ENCODE peak calls at places on chromosomes 11 and 22, in nine cellular contexts. One of them, this sample, is unnamed.

GRCh38 chr11:121592708-121593107 is 139.9 kb upstream of the SORL1-AS1 start:
- DNase-seq in right lobe of liver: no peak
- DNase-seq in IMR-90: peak; percentile 57
- DNase-seq in heart left ventricle: no peak
- DNase-seq in foreskin keratinocyte: no peak
- DNase-seq in fibroblast of lung: no peak
- DNase-seq in spleen: no peak
- DNase-seq in upper lobe of right lung: no peak
- DNase-seq in left ventricle myocardium inferior: no peak
- DNase-seq in this sample: no peak

GRCh38 chr22:32199341-32199740 is 5.5 kb downstream of the RFPL2 start:
- DNase-seq in upper lobe of right lung: no peak
- DNase-seq in heart left ventricle: no peak
- DNase-seq in IMR-90: no peak
- DNase-seq in fibroblast of lung: no peak
- DNase-seq in spleen: no peak
- DNase-seq in foreskin keratinocyte: no peak
- DNase-seq in right lobe of liver: no peak
- DNase-seq in left ventricle myocardium inferior: no peak
- DNase-seq in this sample: no peak

GRCh38 chr22:22823126-22823804 is 64.4 kb upstream of the IGLL5 start:
- DNase-seq in fibroblast of lung: no peak
- DNase-seq in upper lobe of right lung: no peak
- DNase-seq in right lobe of liver: no peak
- DNase-seq in spleen: peak; percentile 66
- DNase-seq in heart left ventricle: no peak
- DNase-seq in left ventricle myocardium inferior: no peak
- DNase-seq in foreskin keratinocyte: no peak
- DNase-seq in IMR-90: no peak
- DNase-seq in this sample: no peak

GRCh38 chr11:114133548-114134329 is 74.2 kb downstream of the ZBTB16 start:
- DNase-seq in right lobe of liver: no peak
- DNase-seq in fibroblast of lung: no peak
- DNase-seq in upper lobe of right lung: no peak
- DNase-seq in left ventricle myocardium inferior: no peak
- DNase-seq in IMR-90: no peak
- DNase-seq in foreskin keratinocyte: no peak
- DNase-seq in heart left ventricle: no peak
- DNase-seq in spleen: no peak
- DNase-seq in this sample: no peak

GRCh38 chr11:122998727-122999370 is 17.2 kb upstream of the BSX start:
- DNase-seq in foreskin keratinocyte: no peak
- DNase-seq in heart left ventricle: no peak
- DNase-seq in left ventricle myocardium inferior: no peak
- DNase-seq in IMR-90: no peak
- DNase-seq in spleen: no peak
- DNase-seq in upper lobe of right lung: no peak
- DNase-seq in right lobe of liver: no peak
- DNase-seq in fibroblast of lung: peak; percentile 60
- DNase-seq in this sample: no peak

GRCh38 chr11:86869966-86870570 is 69.7 kb downstream of the PRSS23 start:
- DNase-seq in heart left ventricle: peak; percentile 68
- DNase-seq in right lobe of liver: peak; percentile 54
- DNase-seq in upper lobe of right lung: no peak
- DNase-seq in left ventricle myocardium inferior: peak; percentile 49
- DNase-seq in IMR-90: peak; percentile 63
- DNase-seq in foreskin keratinocyte: peak; percentile 6
- DNase-seq in spleen: no peak
- DNase-seq in fibroblast of lung: peak; percentile 47
- DNase-seq in this sample: no peak

GRCh38 chr11:67382481-67383136 is 9.2 kb upstream of the RAD9A start:
- DNase-seq in heart left ventricle: peak; percentile 80
- DNase-seq in left ventricle myocardium inferior: peak; percentile 78
- DNase-seq in fibroblast of lung: peak; percentile 57
- DNase-seq in foreskin keratinocyte: no peak
- DNase-seq in upper lobe of right lung: peak; percentile 88
- DNase-seq in IMR-90: peak; percentile 69
- DNase-seq in right lobe of liver: peak; percentile 81
- DNase-seq in spleen: peak; percentile 94
- DNase-seq in this sample: peak; percentile 87

GRCh38 chr11:68025047-68025446 is 5.4 kb upstream of the NDUFS8 start:
- DNase-seq in upper lobe of right lung: no peak
- DNase-seq in fibroblast of lung: no peak
- DNase-seq in spleen: no peak
- DNase-seq in right lobe of liver: no peak
- DNase-seq in heart left ventricle: no peak
- DNase-seq in IMR-90: no peak
- DNase-seq in left ventricle myocardium inferior: no peak
- DNase-seq in foreskin keratinocyte: no peak
- DNase-seq in this sample: no peak

GRCh38 chr11:67277231-67277961 is 11.1 kb downstream of the GRK2 start:
- DNase-seq in left ventricle myocardium inferior: peak; percentile 93
- DNase-seq in right lobe of liver: peak; percentile 83
- DNase-seq in foreskin keratinocyte: no peak
- DNase-seq in upper lobe of right lung: peak; percentile 95
- DNase-seq in fibroblast of lung: peak; percentile 58
- DNase-seq in IMR-90: peak; percentile 64
- DNase-seq in spleen: peak; percentile 99
- DNase-seq in heart left ventricle: peak; percentile 91
- DNase-seq in this sample: peak; percentile 74

GRCh38 chr22:22691716-22692701 is 47.6 kb downstream of the GGTLC2 start:
- DNase-seq in spleen: no peak
- DNase-seq in upper lobe of right lung: no peak
- DNase-seq in right lobe of liver: no peak
- DNase-seq in IMR-90: no peak
- DNase-seq in heart left ventricle: no peak
- DNase-seq in left ventricle myocardium inferior: no peak
- DNase-seq in fibroblast of lung: no peak
- DNase-seq in foreskin keratinocyte: no peak
- DNase-seq in this sample: no peak

GRCh38 chr11:13620063-13620462 is 48.4 kb upstream of the FAR1 start:
- DNase-seq in IMR-90: no peak
- DNase-seq in heart left ventricle: no peak
- DNase-seq in upper lobe of right lung: no peak
- DNase-seq in foreskin keratinocyte: no peak
- DNase-seq in right lobe of liver: no peak
- DNase-seq in left ventricle myocardium inferior: no peak
- DNase-seq in fibroblast of lung: no peak
- DNase-seq in spleen: no peak
- DNase-seq in this sample: no peak

GRCh38 chr11:69848196-69848595 is 29.0 kb upstream of the FGF3 start:
- DNase-seq in fibroblast of lung: peak; percentile 58
- DNase-seq in spleen: no peak
- DNase-seq in heart left ventricle: no peak
- DNase-seq in upper lobe of right lung: no peak
- DNase-seq in left ventricle myocardium inferior: no peak
- DNase-seq in right lobe of liver: no peak
- DNase-seq in foreskin keratinocyte: peak; percentile 86
- DNase-seq in IMR-90: peak; percentile 32
- DNase-seq in this sample: no peak

GRCh38 chr11:70568504-70569172 is 170.3 kb downstream of the CTTN start:
- DNase-seq in IMR-90: peak; percentile 24
- DNase-seq in spleen: peak; percentile 71
- DNase-seq in heart left ventricle: peak; percentile 49
- DNase-seq in fibroblast of lung: peak; percentile 54
- DNase-seq in foreskin keratinocyte: no peak
- DNase-seq in upper lobe of right lung: peak; percentile 67
- DNase-seq in left ventricle myocardium inferior: peak; percentile 53
- DNase-seq in right lobe of liver: no peak
- DNase-seq in this sample: no peak

GRCh38 chr22:19962909-19963806 is 21.5 kb upstream of the TXNRD2 start:
- DNase-seq in left ventricle myocardium inferior: no peak
- DNase-seq in fibroblast of lung: peak; percentile 53
- DNase-seq in upper lobe of right lung: peak; percentile 94
- DNase-seq in heart left ventricle: no peak
- DNase-seq in IMR-90: peak; percentile 58
- DNase-seq in spleen: peak; percentile 70
- DNase-seq in foreskin keratinocyte: peak; percentile 83
- DNase-seq in right lobe of liver: peak; percentile 88
- DNase-seq in this sample: peak; percentile 87

DNA sequence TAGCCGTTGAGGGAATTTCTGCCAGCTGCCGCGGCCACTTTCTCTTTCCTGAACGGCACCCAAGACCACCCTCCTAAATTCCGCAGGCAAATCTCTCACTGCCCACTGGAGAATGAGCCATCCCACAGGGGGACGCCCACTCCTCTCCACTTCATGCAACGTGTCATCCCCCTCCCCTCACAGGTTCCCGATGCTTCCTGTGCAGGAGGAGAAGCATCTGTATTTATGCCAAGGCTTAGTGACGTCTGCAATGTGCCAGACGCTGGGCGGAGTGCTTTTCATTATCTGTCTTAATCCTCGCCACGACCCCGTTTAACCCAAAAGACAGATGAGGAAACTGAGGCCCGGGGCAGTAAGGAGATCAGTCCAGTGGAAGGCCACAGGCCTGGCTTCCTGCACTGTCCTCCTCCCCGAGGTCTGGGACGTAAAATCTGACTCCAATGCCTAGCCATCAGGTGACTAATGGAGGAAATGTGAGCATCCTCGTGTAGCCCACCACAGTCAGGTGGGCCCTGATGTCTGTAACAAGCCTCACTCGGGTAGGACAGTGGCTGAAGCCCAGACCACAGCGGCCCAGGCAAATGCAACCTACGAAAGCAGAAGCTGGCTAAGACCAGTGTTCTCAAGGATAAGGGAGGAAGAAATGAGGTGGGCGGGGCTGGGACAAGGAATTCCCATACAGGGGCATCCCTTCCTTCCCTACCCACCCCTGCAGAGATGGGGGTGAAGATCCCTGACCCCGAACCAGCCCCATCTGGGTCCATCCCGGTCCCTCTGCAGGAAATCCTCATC is 23.1 kb downstream of the MN1 start:
- DNase-seq in foreskin keratinocyte: no peak
- DNase-seq in fibroblast of lung: peak; percentile 62
- DNase-seq in upper lobe of right lung: no peak
- DNase-seq in left ventricle myocardium inferior: no peak
- DNase-seq in IMR-90: no peak
- DNase-seq in heart left ventricle: no peak
- DNase-seq in right lobe of liver: no peak
- DNase-seq in spleen: no peak
- DNase-seq in this sample: no peak
- H3K27ac ChIP-seq in foreskin keratinocyte: no peak overlapping the region
- H3K27ac ChIP-seq in fibroblast of lung: peak overlapping the region; percentile 10
- H3K27ac ChIP-seq in upper lobe of right lung: no peak overlapping the region
- H3K27ac ChIP-seq in left ventricle myocardium inferior: peak overlapping the region; percentile 82
- H3K27ac ChIP-seq in IMR-90: no peak overlapping the region
- H3K27ac ChIP-seq in heart left ventricle: peak overlapping the region; percentile 34
- H3K27ac ChIP-seq in right lobe of liver: no peak overlapping the region
- H3K27ac ChIP-seq in spleen: no peak overlapping the region
- H3K27ac ChIP-seq in this sample: no peak overlapping the region

DNA sequence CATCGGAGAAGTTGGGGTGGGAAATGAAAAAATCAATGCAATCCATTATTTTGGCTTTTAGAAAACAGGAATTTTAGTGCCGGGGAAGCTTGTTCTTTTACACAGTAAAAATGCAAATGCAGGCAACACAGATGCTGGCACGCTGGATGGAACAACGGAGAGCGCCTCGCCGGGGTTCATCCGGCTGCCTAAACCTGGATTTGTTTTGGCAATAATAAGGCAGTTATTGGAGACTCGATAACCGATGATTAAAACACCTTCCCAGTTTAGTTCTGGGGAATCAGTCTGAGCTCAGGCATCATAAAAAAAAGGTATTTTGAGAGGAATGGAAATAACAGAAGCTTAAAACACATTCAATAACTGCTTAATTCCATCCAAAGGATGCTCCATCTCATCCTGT is 2.9 kb downstream of the DSCAML1 start:
- DNase-seq in fibroblast of lung: no peak
- DNase-seq in spleen: no peak
- DNase-seq in IMR-90: no peak
- DNase-seq in heart left ventricle: no peak
- DNase-seq in left ventricle myocardium inferior: no peak
- DNase-seq in foreskin keratinocyte: no peak
- DNase-seq in upper lobe of right lung: no peak
- DNase-seq in right lobe of liver: no peak
- DNase-seq in this sample: no peak
- H3K27me3 ChIP-seq in fibroblast of lung: peaks cover 25% of the 10 kb centered on the region
- H3K27me3 ChIP-seq in spleen: peaks cover 86% of the 10 kb centered on the region
- H3K27me3 ChIP-seq in IMR-90: peaks cover 48% of the 10 kb centered on the region
- H3K27me3 ChIP-seq in heart left ventricle: peaks cover 57% of the 10 kb centered on the region
- H3K27me3 ChIP-seq in left ventricle myocardium inferior: peaks cover 57% of the 10 kb centered on the region
- H3K27me3 ChIP-seq in foreskin keratinocyte: peaks cover 79% of the 10 kb centered on the region
- H3K27me3 ChIP-seq in upper lobe of right lung: peaks cover 48% of the 10 kb centered on the region
- H3K27me3 ChIP-seq in right lobe of liver: peaks cover 16% of the 10 kb centered on the region
- H3K27me3 ChIP-seq in this sample: peaks cover 4% of the 10 kb centered on the region

GRCh38 chr11:79119491-79120284 is 321.1 kb downstream of the TENM4 start:
- DNase-seq in heart left ventricle: no peak
- DNase-seq in fibroblast of lung: peak; percentile 33
- DNase-seq in upper lobe of right lung: no peak
- DNase-seq in spleen: no peak
- DNase-seq in IMR-90: no peak
- DNase-seq in foreskin keratinocyte: no peak
- DNase-seq in right lobe of liver: no peak
- DNase-seq in left ventricle myocardium inferior: no peak
- DNase-seq in this sample: no peak

GRCh38 chr11:79117488-79117887 is 323.3 kb downstream of the TENM4 start:
- DNase-seq in spleen: no peak
- DNase-seq in right lobe of liver: no peak
- DNase-seq in foreskin keratinocyte: no peak
- DNase-seq in IMR-90: no peak
- DNase-seq in fibroblast of lung: no peak
- DNase-seq in left ventricle myocardium inferior: no peak
- DNase-seq in upper lobe of right lung: no peak
- DNase-seq in heart left ventricle: no peak
- DNase-seq in this sample: no peak

GRCh38 chr11:79121351-79121750 is 319.5 kb downstream of the TENM4 start:
- DNase-seq in upper lobe of right lung: no peak
- DNase-seq in spleen: no peak
- DNase-seq in right lobe of liver: no peak
- DNase-seq in foreskin keratinocyte: no peak
- DNase-seq in fibroblast of lung: peak; percentile 46
- DNase-seq in IMR-90: peak; percentile 19
- DNase-seq in left ventricle myocardium inferior: no peak
- DNase-seq in heart left ventricle: no peak
- DNase-seq in this sample: no peak

GRCh38 chr11:79122759-79123158 is 318.1 kb downstream of the TENM4 start:
- DNase-seq in IMR-90: no peak
- DNase-seq in foreskin keratinocyte: no peak
- DNase-seq in upper lobe of right lung: no peak
- DNase-seq in heart left ventricle: no peak
- DNase-seq in fibroblast of lung: no peak
- DNase-seq in spleen: no peak
- DNase-seq in right lobe of liver: no peak
- DNase-seq in left ventricle myocardium inferior: no peak
- DNase-seq in this sample: no peak
- TF ChIP-seq CTCF in IMR-90: no peak
- TF ChIP-seq CTCF in foreskin keratinocyte: no peak
- TF ChIP-seq CTCF in upper lobe of right lung: no peak
- TF ChIP-seq CTCF in heart left ventricle: no peak
- TF ChIP-seq CTCF in fibroblast of lung: no peak
- TF ChIP-seq CTCF in spleen: no peak
- TF ChIP-seq CTCF in right lobe of liver: no peak
- TF ChIP-seq CTCF in left ventricle myocardium inferior: no peak
- TF ChIP-seq CTCF in this sample: no peak

GRCh38 chr11:73650400-73650799 is 4.0 kb downstream of the PLEKHB1 start:
- DNase-seq in IMR-90: no peak
- DNase-seq in right lobe of liver: no peak
- DNase-seq in spleen: no peak
- DNase-seq in upper lobe of right lung: no peak
- DNase-seq in left ventricle myocardium inferior: no peak
- DNase-seq in foreskin keratinocyte: no peak
- DNase-seq in fibroblast of lung: no peak
- DNase-seq in heart left ventricle: no peak
- DNase-seq in this sample: no peak
- H3K27ac ChIP-seq in IMR-90: no peak overlapping the region
- H3K27ac ChIP-seq in right lobe of liver: no peak overlapping the region
- H3K27ac ChIP-seq in spleen: no peak overlapping the region
- H3K27ac ChIP-seq in upper lobe of right lung: no peak overlapping the region
- H3K27ac ChIP-seq in left ventricle myocardium inferior: no peak overlapping the region
- H3K27ac ChIP-seq in foreskin keratinocyte: no peak overlapping the region
- H3K27ac ChIP-seq in fibroblast of lung: no peak overlapping the region
- H3K27ac ChIP-seq in heart left ventricle: no peak overlapping the region
- H3K27ac ChIP-seq in this sample: no peak overlapping the region

This sample was measured in pancreas.